ENCODE peak calls at places on chromosomes 4 and X, in seven cellular contexts. H is putamen; J is stimulated activated CD4-positive, alpha-beta T cell treated with anti-CD3 and anti-CD28 coated beads, Interleukin-2, amount 100 ng/mL, for 24 hours; Y is NCI-H748 treated with DMSO at 0.1 percent for 48 hours; D is HS-5; Q is OCI-LY7; W is MCF 10A. R is an unnamed sample.

GRCh38 chr4:4485806-4486205 is 56.0 kb downstream of the STX18 start:
- DNase-seq in H (no peak), J (no peak), Y (no peak), D (no peak), Q (no peak), W (no peak), R (no peak)

GRCh38 chr4:128162434-128162833 is 101.3 kb downstream of the LARP1B start:
- DNase-seq in H (no peak), J (no peak), Y (no peak), D (no peak), Q (no peak), W (peak; percentile 16), R (no peak)

GRCh38 chr4:176036585-176037205 is 28.9 kb upstream of the WDR17 start:
- DNase-seq in H (no peak), J (no peak), Y (no peak), D (no peak), Q (no peak), W (no peak), R (no peak)

GRCh38 chrX:138378876-138379275 is 332.6 kb downstream of the FGF13 start:
- DNase-seq in H (no peak), J (no peak), Y (no peak), D (no peak), Q (no peak), W (no peak), R (no peak)

GRCh38 chr4:39118034-39118658 is 56.1 kb downstream of the KLHL5 start:
- DNase-seq in H (no peak), J (no peak), Y (no peak), D (no peak), Q (no peak), W (no peak), R (no peak)

GRCh38 chr4:149972407-149972806 is 105.8 kb upstream of the DCLK2 start:
- DNase-seq in H (no peak), J (no peak), Y (no peak), D (no peak), Q (no peak), W (no peak), R (no peak)

GRCh38 chr4:101169044-101170014 is 178.0 kb downstream of the PPP3CA start:
- DNase-seq in H (peak; percentile 73), J (peak; percentile 55), Y (peak; percentile 90), D (no peak), Q (peak; percentile 73), W (peak; percentile 85), R (peak; percentile 17)

GRCh38 chr4:115361781-115362180 is 248.4 kb upstream of the NDST4 start:
- DNase-seq in H (no peak), J (no peak), Y (no peak), D (peak; percentile 4), Q (no peak), W (peak; percentile 20), R (no peak)

GRCh38 chrX:110081740-110082139 is 78.8 kb downstream of the TMEM164 start:
- DNase-seq in H (no peak), J (no peak), Y (no peak), D (no peak), Q (no peak), W (peak; percentile 90), R (no peak)

GRCh38 chrX:107731831-107732502 is 43.6 kb downstream of the TSC22D3 start:
- DNase-seq in H (peak; percentile 69), J (no peak), Y (no peak), D (no peak), Q (no peak), W (peak; percentile 92), R (no peak)

GRCh38 chrX:131854586-131854985 is 168.5 kb upstream of the STK26 start:
- DNase-seq in H (no peak), J (no peak), Y (no peak), D (no peak), Q (no peak), W (peak; percentile 18), R (no peak)

GRCh38 chr4:87150498-87151261 is 69.7 kb downstream of the KLHL8 start:
- DNase-seq in H (peak; percentile 74), J (peak; percentile 62), Y (peak; percentile 38), D (peak; percentile 49), Q (peak; percentile 77), W (peak; percentile 85), R (peak; percentile 51)

GRCh38 chr4:151013491-151013890 is 1.6 kb downstream of the LRBA start:
- DNase-seq in H (no peak), J (no peak), Y (no peak), D (no peak), Q (peak; percentile 16), W (no peak), R (no peak)

GRCh38 chr4:35885081-35885480 is 359.2 kb downstream of the ARAP2 start:
- DNase-seq in H (no peak), J (no peak), Y (no peak), D (peak; percentile 14), Q (no peak), W (peak; percentile 56), R (no peak)

GRCh38 chrX:149513713-149514427 is 8.8 kb upstream of the IDS start:
- DNase-seq in H (no peak), J (no peak), Y (no peak), D (no peak), Q (no peak), W (no peak), R (no peak)

GRCh38 chr4:85393201-85393600 is 81.7 kb upstream of the ARHGAP24 start:
- DNase-seq in H (no peak), J (no peak), Y (no peak), D (no peak), Q (no peak), W (no peak), R (no peak)

GRCh38 chr4:153067376-153067775 is 131.3 kb downstream of the FHDC1 start:
- DNase-seq in H (no peak), J (no peak), Y (no peak), D (peak; percentile 13), Q (no peak), W (peak; percentile 25), R (no peak)